ENCODE peak calls at places on chromosomes 16 and 17, in eight cellular contexts. W is lower leg skin, Z is pancreas, A is AG10803, G is cardiac muscle cell, J is MM.1S, D is stomach, B is suprapubic skin. X is an unnamed sample.

GRCh38 chr17:73976676-73977521 is 226.6 kb upstream of the RPL38 start:
- DNase-seq in W (no peak), Z (no peak), A (peak), G (no peak), J (no peak), D (no peak), B (no peak), X (no peak)

GRCh38 chr16:2019919-2020831 is 590 bp downstream of the NPW start:
- DNase-seq in W (no peak), Z (peak), A (no peak), G (peak), J (no peak), D (no peak), B (no peak), X (no peak)

GRCh38 chr17:38713456-38713855 is 8.4 kb downstream of the MLLT6 start:
- DNase-seq in W (no peak), Z (no peak), A (no peak), G (no peak), J (no peak), D (no peak), B (no peak), X (no peak)

GRCh38 chr16:4700997-4701743 is 7.8 kb downstream of the NUDT16L1 start:
- DNase-seq in W (no peak), Z (peak), A (no peak), G (no peak), J (no peak), D (peak), B (no peak), X (no peak)

GRCh38 chr17:72677714-72678390 is 414.6 kb downstream of the SLC39A11 start:
- DNase-seq in W (no peak), Z (no peak), A (peak), G (no peak), J (no peak), D (no peak), B (no peak), X (no peak)

GRCh38 chr17:32525116-32525515 is 38.3 kb downstream of the CDK5R1 start:
- DNase-seq in W (no peak), Z (no peak), A (peak), G (peak), J (no peak), D (no peak), B (no peak), X (no peak)

GRCh38 chr16:25896412-25896811 is 204.7 kb downstream of the HS3ST4 start:
- DNase-seq in W (no peak), Z (no peak), A (no peak), G (no peak), J (no peak), D (no peak), B (no peak), X (no peak)

GRCh38 chr17:64172510-64172909 is 42.6 kb upstream of the ERN1 start:
- DNase-seq in W (no peak), Z (no peak), A (no peak), G (no peak), J (no peak), D (no peak), B (no peak), X (no peak)

GRCh38 chr17:82370471-82371332 is 863 bp upstream of the UTS2R start:
- DNase-seq in W (no peak), Z (peak), A (no peak), G (no peak), J (peak), D (no peak), B (no peak), X (no peak)

GRCh38 chr17:9185688-9186289 is 164.5 kb downstream of the NTN1 start:
- DNase-seq in W (no peak), Z (no peak), A (no peak), G (no peak), J (no peak), D (no peak), B (no peak), X (no peak)

GRCh38 chr16:2709588-2709984 is 10.4 kb downstream of the PRSS27 start:
- DNase-seq in W (no peak), Z (peak), A (no peak), G (no peak), J (no peak), D (no peak), B (peak), X (no peak)

GRCh38 chr17:13337864-13338371 is 263.8 kb downstream of the HS3ST3A1 start:
- DNase-seq in W (no peak), Z (no peak), A (peak), G (peak), J (peak), D (no peak), B (no peak), X (no peak)

GRCh38 chr17:63535640-63536039 is 12.5 kb downstream of the KCNH6 start:
- DNase-seq in W (no peak), Z (peak), A (no peak), G (no peak), J (no peak), D (no peak), B (no peak), X (no peak)

GRCh38 chr17:31319253-31319661 is 2.2 kb downstream of the EVI2A start:
- DNase-seq in W (no peak), Z (no peak), A (no peak), G (no peak), J (peak), D (no peak), B (no peak), X (no peak)

GRCh38 chr17:12730931-12731521 is 58.3 kb upstream of the ARHGAP44 start:
- DNase-seq in W (no peak), Z (peak), A (peak), G (peak), J (no peak), D (peak), B (peak), X (peak)

GRCh38 chr16:85607331-85607765 is 5.8 kb upstream of the GSE1 start:
- DNase-seq in W (no peak), Z (no peak), A (no peak), G (peak), J (no peak), D (peak), B (no peak), X (no peak)

GRCh38 chr17:34423978-34424813 is 61.2 kb upstream of the CCL1 start:
- DNase-seq in W (peak), Z (no peak), A (no peak), G (no peak), J (no peak), D (no peak), B (no peak), X (no peak)

GRCh38 chr17:27353469-27354050 is 59.6 kb downstream of the WSB1 start:
- DNase-seq in W (peak), Z (peak), A (peak), G (peak), J (peak), D (peak), B (peak), X (peak)

GRCh38 chr16:1475552-1476114 is 805 bp upstream of the CLCN7 start:
- DNase-seq in W (no peak), Z (peak), A (no peak), G (no peak), J (no peak), D (no peak), B (no peak), X (no peak)

GRCh38 chr17:30191072-30191471 is 44.4 kb downstream of the SLC6A4 start:
- DNase-seq in W (no peak), Z (no peak), A (no peak), G (no peak), J (no peak), D (no peak), B (no peak), X (no peak)

GRCh38 chr17:78126895-78127239 is 1.7 kb downstream of the TMC6 start:
- DNase-seq in W (no peak), Z (no peak), A (no peak), G (no peak), J (no peak), D (no peak), B (no peak), X (no peak)

GRCh38 chr16:68367891-68368601 is 57.2 kb downstream of the PRMT7 start:
- DNase-seq in W (no peak), Z (peak), A (no peak), G (no peak), J (peak), D (no peak), B (no peak), X (no peak)
- H3K4me3 ChIP-seq in W (no peak), Z (no peak), A (no peak), G (no peak), J (peak), D (no peak), B (no peak), X (no peak)

GRCh38 chr17:6928193-6928592 is 67.7 kb upstream of the ALOX12 start:
- DNase-seq in W (no peak), Z (no peak), A (no peak), G (no peak), J (no peak), D (no peak), B (no peak), X (no peak)
- H3K4me3 ChIP-seq in W (no peak), Z (no peak), A (no peak), G (no peak), J (no peak), D (no peak), B (no peak), X (no peak)

GRCh38 chr17:80158846-80159245 is 11.0 kb upstream of the CARD14 start:
- DNase-seq in W (no peak), Z (no peak), A (no peak), G (no peak), J (no peak), D (no peak), B (no peak), X (no peak)

GRCh38 chr17:80164185-80164584 is 5.6 kb upstream of the CARD14 start:
- DNase-seq in W (no peak), Z (no peak), A (no peak), G (no peak), J (no peak), D (no peak), B (no peak), X (no peak)

GRCh38 chr17:80159984-80160383 is 9.8 kb upstream of the CARD14 start:
- DNase-seq in W (no peak), Z (no peak), A (no peak), G (no peak), J (no peak), D (no peak), B (no peak), X (no peak)

GRCh38 chr17:80163315-80163714 is 6.5 kb upstream of the CARD14 start:
- DNase-seq in W (no peak), Z (no peak), A (no peak), G (no peak), J (no peak), D (no peak), B (no peak), X (no peak)

DNA sequence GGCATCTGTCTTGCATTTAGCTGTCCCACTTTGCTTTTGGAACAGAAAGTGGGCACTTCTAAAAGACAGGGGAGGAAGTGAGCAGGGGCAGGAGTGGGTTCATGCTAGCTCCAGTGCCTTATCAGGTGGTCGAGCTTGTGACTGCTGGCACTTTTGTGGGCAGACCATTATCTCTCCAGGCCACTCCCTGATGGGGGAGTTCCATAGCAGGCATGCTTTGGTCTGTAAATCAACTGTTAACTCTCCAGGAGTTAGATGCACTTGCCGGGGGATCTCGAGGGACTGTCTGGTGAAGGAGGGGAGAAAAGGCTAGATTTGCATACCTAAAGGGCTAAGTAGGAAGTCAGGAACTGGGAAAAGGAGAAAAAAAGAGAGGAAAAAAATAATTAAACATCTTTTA is 9.3 kb upstream of the CARD14 start:
- DNase-seq in W (no peak), Z (no peak), A (no peak), G (no peak), J (no peak), D (no peak), B (no peak), X (no peak)
- H3K4me3 ChIP-seq in W (no peak), Z (no peak), A (no peak), G (no peak), J (no peak), D (no peak), B (no peak), X (no peak)

GRCh38 chr17:57997085-57997809 is 9.2 kb upstream of the VEZF1 start:
- DNase-seq in W (no peak), Z (no peak), A (no peak), G (no peak), J (no peak), D (no peak), B (no peak), X (no peak)

GRCh38 chr17:57994436-57994835 is 6.4 kb upstream of the VEZF1 start:
- DNase-seq in W (no peak), Z (no peak), A (no peak), G (no peak), J (no peak), D (no peak), B (no peak), X (no peak)

GRCh38 chr17:57993471-57994365 is 5.7 kb upstream of the VEZF1 start:
- DNase-seq in W (no peak), Z (no peak), A (no peak), G (no peak), J (no peak), D (no peak), B (no peak), X (no peak)

GRCh38 chr17:57998234-57998746 is 8.8 kb downstream of the SRSF1 start:
- DNase-seq in W (no peak), Z (no peak), A (no peak), G (no peak), J (no peak), D (no peak), B (no peak), X (no peak)

DNA sequence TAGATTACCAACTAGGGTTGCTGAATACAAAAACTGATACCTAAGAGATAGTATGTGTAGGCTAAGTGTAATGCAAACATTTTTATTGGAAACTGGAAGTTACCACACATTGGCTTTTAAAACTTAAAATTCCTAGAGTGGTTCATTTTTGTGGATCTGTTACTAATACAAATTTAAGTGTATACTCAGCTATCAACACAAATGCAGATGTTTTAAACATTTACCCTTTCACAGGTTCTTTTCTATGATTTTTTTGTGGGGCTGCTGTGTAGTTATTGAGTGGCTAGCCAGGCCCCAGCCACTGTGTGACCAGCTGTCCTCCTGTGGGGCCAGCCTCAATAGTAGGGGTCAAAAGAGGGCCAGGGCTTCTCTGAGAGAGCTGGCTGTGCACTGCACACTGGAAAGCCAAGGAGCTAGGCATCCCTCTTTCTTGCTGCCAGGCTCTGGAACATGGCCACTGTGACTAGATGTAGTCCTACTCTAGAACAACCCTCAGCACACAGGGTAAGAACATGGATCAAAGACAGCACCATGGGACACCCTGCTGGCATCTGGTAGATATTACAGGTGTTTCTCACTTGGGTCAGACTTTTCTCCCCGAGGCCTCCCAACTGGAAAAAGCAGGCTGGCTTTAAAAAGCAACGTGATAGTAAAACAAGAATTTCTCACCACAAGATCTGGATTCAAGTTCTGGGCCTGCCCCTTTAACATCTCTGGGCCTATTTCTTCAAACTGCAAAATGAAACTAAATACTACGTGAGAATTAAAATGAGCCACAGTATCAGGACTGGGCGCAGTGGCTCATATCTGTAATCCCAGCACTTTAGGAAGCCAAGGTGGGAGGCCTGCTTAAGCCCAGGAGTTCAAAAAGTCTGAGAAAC is 7.3 kb upstream of the VEZF1 start:
- DNase-seq in W (no peak), Z (peak), A (peak), G (peak), J (peak), D (peak), B (peak), X (peak)
- H3K4me3 ChIP-seq in W (no peak), Z (no peak), A (no peak), G (no peak), J (no peak), D (no peak), B (no peak), X (no peak)

GRCh38 chr17:40499551-40500189 is 1.8 kb downstream of the TNS4 start:
- DNase-seq in W (peak), Z (peak), A (peak), G (peak), J (no peak), D (peak), B (peak), X (peak)
- H3K4me3 ChIP-seq in W (peak), Z (peak), A (no peak), G (no peak), J (no peak), D (peak), B (peak), X (no peak)

X was measured in ascending aorta.